ENCODE peak calls at places on chromosome 4, in seven cellular contexts. Q is fibroblast of mammary gland; Y is breast epithelium; I is NCI-H1694; R is fibroblast of pulmonary artery; E is activated CD8-positive, alpha-beta memory T cell treated with anti-CD3 and anti-CD28 coated beads for 1 hour; X is posterior cingulate gyrus. H is an unnamed sample.

GRCh38 chr4:155552180-155552579 is 114.5 kb upstream of the GUCY1A1 start:
- DNase-seq in Q (peak; percentile 52), Y (no peak), I (no peak), R (no peak), E (no peak), X (no peak), H (peak; percentile 54)

GRCh38 chr4:147617841-147618421 is 734 bp downstream of the TMEM184C start:
- DNase-seq in Q (no peak), Y (no peak), I (no peak), R (no peak), E (no peak), X (no peak), H (no peak)

GRCh38 chr4:169314906-169315305 is 44.1 kb upstream of the SH3RF1 start:
- DNase-seq in Q (peak; percentile 78), Y (peak; percentile 43), I (peak; percentile 75), R (peak; percentile 68), E (no peak), X (peak; percentile 61), H (peak; percentile 70)

GRCh38 chr4:188372856-188373255 is 233.6 kb downstream of the TRIML1 start:
- DNase-seq in Q (peak; percentile 50), Y (no peak), I (no peak), R (peak; percentile 4), E (no peak), X (no peak), H (peak; percentile 15)

GRCh38 chr4:72473434-72473900 is 95.6 kb downstream of the ADAMTS3 start:
- DNase-seq in Q (peak; percentile 75), Y (no peak), I (no peak), R (peak; percentile 51), E (no peak), X (no peak), H (peak; percentile 44)

GRCh38 chr4:143358923-143359694 is 22.4 kb downstream of the GAB1 start:
- DNase-seq in Q (peak; percentile 60), Y (peak; percentile 37), I (no peak), R (peak; percentile 83), E (no peak), X (no peak), H (peak; percentile 87)

GRCh38 chr4:6799091-6799490 is 16.6 kb downstream of the KIAA0232 start:
- DNase-seq in Q (no peak), Y (no peak), I (no peak), R (no peak), E (no peak), X (no peak), H (no peak)

GRCh38 chr4:43337707-43338106 is 445.2 kb downstream of the GRXCR1 start:
- DNase-seq in Q (peak; percentile 73), Y (no peak), I (no peak), R (peak; percentile 39), E (no peak), X (no peak), H (peak; percentile 50)

GRCh38 chr4:40316333-40316781 is 18.8 kb upstream of the CHRNA9 start:
- DNase-seq in Q (peak; percentile 96), Y (no peak), I (no peak), R (peak; percentile 97), E (no peak), X (no peak), H (peak; percentile 93)

GRCh38 chr4:22462693-22463092 is 53.2 kb downstream of the ADGRA3 start:
- DNase-seq in Q (no peak), Y (no peak), I (no peak), R (no peak), E (no peak), X (no peak), H (no peak)

GRCh38 chr4:36281384-36282106 is at the start of gene DTHD1:
- DNase-seq in Q (no peak), Y (no peak), I (no peak), R (no peak), E (no peak), X (no peak), H (no peak)

GRCh38 chr4:113579360-113579759 is 182.2 kb downstream of the CAMK2D start:
- DNase-seq in Q (no peak), Y (no peak), I (no peak), R (no peak), E (no peak), X (no peak), H (no peak)

GRCh38 chr4:4969298-4969697 is 50.0 kb downstream of the CYTL1 start:
- DNase-seq in Q (peak; percentile 92), Y (no peak), I (no peak), R (no peak), E (no peak), X (no peak), H (no peak)

GRCh38 chr4:123017078-123017477 is 94.7 kb upstream of the NUDT6 start:
- DNase-seq in Q (no peak), Y (no peak), I (no peak), R (no peak), E (no peak), X (no peak), H (no peak)

GRCh38 chr4:40524642-40525041 is 105.0 kb downstream of the RBM47 start:
- DNase-seq in Q (peak; percentile 58), Y (no peak), I (no peak), R (peak; percentile 70), E (no peak), X (no peak), H (peak; percentile 44)

GRCh38 chr4:134200811-134201215 is 776 bp downstream of the PABPC4L start:
- DNase-seq in Q (no peak), Y (no peak), I (no peak), R (no peak), E (no peak), X (no peak), H (no peak)

GRCh38 chr4:52704676-52705075 is 45.6 kb upstream of the USP46 start:
- DNase-seq in Q (peak; percentile 28), Y (no peak), I (peak; percentile 21), R (peak; percentile 16), E (no peak), X (no peak), H (no peak)

GRCh38 chr4:75742451-75742850 is 18.1 kb downstream of the USO1 start:
- DNase-seq in Q (no peak), Y (no peak), I (no peak), R (no peak), E (no peak), X (no peak), H (no peak)

GRCh38 chr4:99029018-99029735 is 33.7 kb downstream of the METAP1 start:
- DNase-seq in Q (no peak), Y (no peak), I (no peak), R (no peak), E (no peak), X (no peak), H (peak; percentile 34)

GRCh38 chr4:166816901-166817300 is 417.4 kb downstream of the SPOCK3 start:
- DNase-seq in Q (no peak), Y (no peak), I (no peak), R (peak; percentile 29), E (no peak), X (no peak), H (no peak)

GRCh38 chr4:38621831-38622230 is 42.2 kb upstream of the KLF3 start:
- DNase-seq in Q (no peak), Y (no peak), I (no peak), R (no peak), E (no peak), X (no peak), H (no peak)

GRCh38 chr4:133474511-133474910 is 325.4 kb downstream of the PCDH10 start:
- DNase-seq in Q (no peak), Y (no peak), I (no peak), R (no peak), E (no peak), X (no peak), H (no peak)

GRCh38 chr4:142347241-142347640 is 498.9 kb downstream of the INPP4B start:
- DNase-seq in Q (peak; percentile 43), Y (no peak), I (no peak), R (peak; percentile 39), E (no peak), X (no peak), H (peak; percentile 67)

GRCh38 chr4:106914223-106914622 is 121.9 kb downstream of the DKK2 start:
- DNase-seq in Q (peak; percentile 9), Y (no peak), I (no peak), R (peak; percentile 20), E (no peak), X (no peak), H (peak; percentile 73)

GRCh38 chr4:95732061-95732460 is 107.8 kb upstream of the PDHA2 start:
- DNase-seq in Q (peak; percentile 11), Y (no peak), I (no peak), R (peak; percentile 49), E (no peak), X (no peak), H (peak; percentile 15)

GRCh38 chr4:72666910-72667309 is 97.9 kb upstream of the ADAMTS3 start:
- DNase-seq in Q (no peak), Y (no peak), I (no peak), R (no peak), E (no peak), X (no peak), H (no peak)

GRCh38 chr4:178953447-178954120 is 1511.3 kb upstream of the AGA start:
- DNase-seq in Q (no peak), Y (no peak), I (no peak), R (no peak), E (no peak), X (no peak), H (no peak)

GRCh38 chr4:23333946-23334878 is 555.6 kb downstream of the PPARGC1A start:
- DNase-seq in Q (peak; percentile 84), Y (no peak), I (no peak), R (peak; percentile 96), E (no peak), X (no peak), H (peak; percentile 61)

GRCh38 chr4:119946359-119946758 is 120.3 kb downstream of the MAD2L1 start:
- DNase-seq in Q (peak; percentile 1), Y (no peak), I (no peak), R (no peak), E (no peak), X (no peak), H (peak; percentile 23)

GRCh38 chr4:143555676-143556075 is 42.2 kb downstream of the SMARCA5 start:
- DNase-seq in Q (peak; percentile 5), Y (no peak), I (no peak), R (no peak), E (no peak), X (no peak), H (peak; percentile 21)

GRCh38 chr4:181592221-181592745 is 650.9 kb upstream of the TENM3 start:
- DNase-seq in Q (no peak), Y (no peak), I (no peak), R (no peak), E (no peak), X (no peak), H (no peak)